ENCODE peak calls at places on chromosomes 11 and 22, in six cellular contexts. B is head of caudate nucleus; J is NCI-H510A; I is T-helper 2 cell; L is uterus; U is naive thymus-derived CD8-positive, alpha-beta T cell. Y is an unnamed sample.

GRCh38 chr11:64659417-64660144 is 63.4 kb downstream of the NRXN2 start:
- DNase-seq in B (peak; percentile 27), J (no peak), I (no peak), L (no peak), U (no peak), Y (no peak)

GRCh38 chr11:122897606-122898210 is 15.1 kb downstream of the JHY start:
- DNase-seq in B (no peak), J (no peak), I (no peak), L (no peak), U (no peak), Y (no peak)

GRCh38 chr22:44664149-44664548 is 37.9 kb upstream of the PRR5 start:
- DNase-seq in B (peak; percentile 44), J (no peak), I (no peak), L (peak; percentile 42), U (no peak), Y (no peak)

GRCh38 chr22:46942816-46943783 is 180.7 kb downstream of the TBC1D22A start:
- DNase-seq in B (no peak), J (no peak), I (no peak), L (peak; percentile 48), U (no peak), Y (no peak)

GRCh38 chr11:12449961-12450715 is 72.8 kb downstream of the PARVA start:
- DNase-seq in B (no peak), J (no peak), I (no peak), L (no peak), U (no peak), Y (no peak)

GRCh38 chr11:67280791-67281551 is 8.1 kb upstream of the ANKRD13D start:
- DNase-seq in B (no peak), J (no peak), I (no peak), L (no peak), U (no peak), Y (no peak)

GRCh38 chr22:50603511-50604255 is 3.1 kb downstream of the MAPK8IP2 start:
- DNase-seq in B (no peak), J (no peak), I (no peak), L (no peak), U (no peak), Y (no peak)

GRCh38 chr22:40855960-40856512 is 403 bp downstream of the ST13 start:
- DNase-seq in B (no peak), J (no peak), I (no peak), L (no peak), U (no peak), Y (peak; percentile 4)

GRCh38 chr22:48573766-48574165 is 1253.9 kb downstream of the BRD1 start:
- DNase-seq in B (no peak), J (no peak), I (no peak), L (no peak), U (no peak), Y (no peak)

GRCh38 chr22:42928969-42929837 is 72.1 kb upstream of the ARFGAP3 start:
- DNase-seq in B (no peak), J (no peak), I (no peak), L (peak; percentile 61), U (no peak), Y (no peak)

GRCh38 chr11:57230797-57231538 is 6.1 kb downstream of the APLNR start:
- DNase-seq in B (no peak), J (no peak), I (no peak), L (no peak), U (no peak), Y (no peak)

GRCh38 chr11:82996966-82997606 is 74.6 kb downstream of the RAB30 start:
- DNase-seq in B (no peak), J (no peak), I (no peak), L (no peak), U (no peak), Y (peak; percentile 78)

GRCh38 chr11:111633248-111633647 is 31.0 kb downstream of the SIK2 start:
- DNase-seq in B (no peak), J (no peak), I (no peak), L (no peak), U (no peak), Y (no peak)

GRCh38 chr22:39284142-39284980 is 35.1 kb downstream of the RPL3 start:
- DNase-seq in B (no peak), J (no peak), I (no peak), L (no peak), U (no peak), Y (no peak)

GRCh38 chr11:102017029-102017428 is 30.2 kb upstream of the CFAP300 start:
- DNase-seq in B (no peak), J (no peak), I (no peak), L (no peak), U (no peak), Y (no peak)

GRCh38 chr11:128476729-128477128 is 110.6 kb downstream of the ETS1 start:
- DNase-seq in B (no peak), J (no peak), I (no peak), L (no peak), U (peak; percentile 38), Y (no peak)

GRCh38 chr11:69240332-69241074 is 53.5 kb upstream of the MYEOV start:
- DNase-seq in B (no peak), J (no peak), I (no peak), L (no peak), U (no peak), Y (no peak)

GRCh38 chr11:9616042-9616640 is 42.7 kb downstream of the WEE1 start:
- DNase-seq in B (no peak), J (no peak), I (no peak), L (no peak), U (no peak), Y (no peak)

GRCh38 chr11:116772443-116773202 is at the start of gene BUD13:
- DNase-seq in B (peak; percentile 89), J (peak; percentile 90), I (peak; percentile 95), L (peak; percentile 84), U (peak; percentile 95), Y (peak; percentile 80)

GRCh38 chr22:36891646-36892045 is 21.8 kb upstream of the CSF2RB start:
- DNase-seq in B (no peak), J (no peak), I (no peak), L (no peak), U (no peak), Y (no peak)

GRCh38 chr22:25085930-25086901 is 113.4 kb upstream of the CRYBB3 start:
- DNase-seq in B (no peak), J (no peak), I (no peak), L (peak; percentile 43), U (no peak), Y (no peak)

Y was measured in SHP77.